ENCODE peak calls at places on chromosomes 4 and X, in seven cellular contexts. T is H9, Z is neuronal stem cell, L is IMR-90, F is mesendoderm, V is H1, R is trophoblast cell. C is an unnamed sample.
A peak's percentile ranks its signal among the peaks of the same experiment; 100 is the strongest.

GRCh38 chr4:182179105-182179504 is 64.1 kb upstream of the TENM3 start:
- DNase-seq in Z (peak; percentile 53), T (no peak), R (no peak), V (no peak), F (peak; percentile 67), L (peak; percentile 78), C (no peak)

GRCh38 chr4:126038492-126039236 is 723.9 kb downstream of the FAT4 start:
- DNase-seq in T (no peak), R (no peak), L (no peak), Z (no peak), F (no peak), V (no peak), C (peak; percentile 47)

GRCh38 chr4:56128231-56128630 is 179.5 kb downstream of the CEP135 start:
- DNase-seq in V (no peak), Z (no peak), F (no peak), L (peak; percentile 28), R (no peak), T (no peak), C (no peak)

GRCh38 chr4:186351672-186352194 is 85.7 kb downstream of the F11 start:
- DNase-seq in L (no peak), Z (no peak), T (no peak), F (no peak), V (no peak), R (no peak), C (no peak)

GRCh38 chrX:112868586-112868985 is 28.0 kb upstream of the AMOT start:
- DNase-seq in V (no peak), L (no peak), T (no peak), Z (no peak), F (no peak), R (no peak), C (peak; percentile 30)

GRCh38 chr4:177093964-177094363 is 215.7 kb upstream of the NEIL3 start:
- DNase-seq in R (no peak), V (no peak), Z (no peak), L (no peak), F (no peak), T (no peak), C (no peak)

GRCh38 chr4:158005021-158005420 is 167.8 kb downstream of the GASK1B start:
- DNase-seq in L (no peak), R (no peak), Z (no peak), F (no peak), V (no peak), T (no peak), C (no peak)

GRCh38 chr4:84499065-84499982 is at the start of gene NKX6-1:
- DNase-seq in R (peak; percentile 55), Z (peak; percentile 88), V (peak; percentile 93), T (peak; percentile 95), L (peak; percentile 53), F (peak; percentile 96), C (peak; percentile 56)

GRCh38 chr4:15811703-15812325 is 33.7 kb downstream of the CD38 start:
- DNase-seq in Z (no peak), F (peak; percentile 65), T (no peak), L (no peak), R (peak; percentile 41), V (no peak), C (no peak)

GRCh38 chr4:8708401-8709021 is 115.9 kb downstream of the CPZ start:
- DNase-seq in T (no peak), L (no peak), F (no peak), Z (no peak), R (no peak), V (peak; percentile 23), C (no peak)

GRCh38 chr4:10625130-10625529 is 59.4 kb downstream of the CLNK start:
- DNase-seq in Z (no peak), T (no peak), R (no peak), L (no peak), V (no peak), F (no peak), C (no peak)

GRCh38 chr4:119692001-119692400 is 63.4 kb upstream of the PDE5A start:
- DNase-seq in T (no peak), R (no peak), F (no peak), Z (no peak), V (no peak), L (peak; percentile 67), C (peak; percentile 36)

GRCh38 chr4:159600102-159600501 is 497.2 kb downstream of the RAPGEF2 start:
- DNase-seq in T (no peak), R (peak; percentile 5), Z (no peak), F (no peak), V (no peak), L (no peak), C (no peak)

GRCh38 chrX:109472939-109473713 is 8.8 kb downstream of the GUCY2F start:
- DNase-seq in L (peak; percentile 31), Z (no peak), F (peak; percentile 77), R (peak; percentile 3), V (peak; percentile 48), T (peak; percentile 83), C (no peak)

GRCh38 chrX:47283015-47283771 is 50.4 kb downstream of the USP11 start:
- DNase-seq in T (no peak), F (no peak), R (no peak), Z (no peak), L (peak; percentile 65), V (no peak), C (no peak)

GRCh38 chr4:76153356-76153755 is 5.2 kb upstream of the NUP54 start:
- DNase-seq in R (no peak), F (no peak), L (no peak), Z (no peak), T (no peak), V (no peak), C (no peak)

GRCh38 chrX:112819013-112819635 is 21.5 kb downstream of the AMOT start:
- DNase-seq in R (no peak), T (no peak), V (no peak), Z (no peak), F (no peak), L (peak; percentile 89), C (peak; percentile 80)

GRCh38 chr4:73869130-73870055 is at the start of gene CXCL1:
- DNase-seq in T (peak; percentile 48), V (peak; percentile 70), Z (peak; percentile 14), F (peak; percentile 44), R (no peak), L (no peak), C (peak; percentile 81)

GRCh38 chr4:164648151-164648848 is 105.6 kb upstream of the SMIM31 start:
- DNase-seq in L (no peak), Z (no peak), V (no peak), R (no peak), F (no peak), T (no peak), C (no peak)

GRCh38 chr4:13543648-13544555 is at the start of gene NKX3-2:
- DNase-seq in V (peak; percentile 78), F (no peak), R (no peak), Z (no peak), L (peak; percentile 20), T (no peak), C (peak; percentile 59)

GRCh38 chrX:82775426-82775825 is 732.7 kb upstream of the POU3F4 start:
- DNase-seq in F (no peak), T (no peak), V (no peak), Z (no peak), L (no peak), R (no peak), C (no peak)

GRCh38 chrX:14927391-14927790 is 54.2 kb downstream of the MOSPD2 start:
- DNase-seq in R (no peak), V (no peak), L (peak; percentile 58), F (no peak), T (no peak), Z (no peak), C (peak; percentile 66)

GRCh38 chrX:10636337-10636736 is 16.0 kb upstream of the MID1 start:
- DNase-seq in F (peak; percentile 71), T (peak; percentile 40), Z (no peak), L (peak; percentile 68), R (peak; percentile 19), V (no peak), C (peak; percentile 68)

GRCh38 chr4:13240066-13240465 is 244.1 kb downstream of the RAB28 start:
- DNase-seq in F (no peak), Z (no peak), V (no peak), T (no peak), R (no peak), L (no peak), C (peak; percentile 80)

GRCh38 chrX:132738951-132739350 is 219.5 kb downstream of the HS6ST2 start:
- DNase-seq in T (no peak), L (no peak), R (no peak), Z (no peak), V (no peak), F (no peak), C (peak; percentile 1)

GRCh38 chr4:786861-787300 is 39.0 kb downstream of the CPLX1 start:
- DNase-seq in T (no peak), Z (no peak), L (no peak), V (no peak), F (no peak), R (no peak), C (no peak)

GRCh38 chrX:106391284-106391852 is 220.4 kb upstream of the RADX start:
- DNase-seq in F (no peak), V (no peak), R (no peak), L (no peak), Z (no peak), T (no peak), C (no peak)

GRCh38 chr4:150543042-150543441 is 38.9 kb upstream of the MAB21L2 start:
- DNase-seq in L (no peak), V (no peak), F (no peak), Z (no peak), T (no peak), R (no peak), C (no peak)

GRCh38 chr4:173821851-173822250 is 291.8 kb upstream of the HAND2 start:
- DNase-seq in V (no peak), L (no peak), F (no peak), Z (no peak), T (no peak), R (no peak), C (no peak)

GRCh38 chr4:173821031-173821430 is 291.0 kb upstream of the HAND2 start:
- DNase-seq in R (no peak), Z (no peak), F (no peak), L (peak; percentile 23), T (no peak), V (no peak), C (peak; percentile 65)
- H2BK5ac ChIP-seq in R (no peak overlapping the region), Z (no peak overlapping the region), F (no peak overlapping the region), L (no peak overlapping the region), T (no peak overlapping the region), V (no peak overlapping the region), C (no peak overlapping the region)

GRCh38 chr4:183200453-183200852 is 101.4 kb downstream of the WWC2 start:
- DNase-seq in T (no peak), R (no peak), F (no peak), Z (no peak), L (peak; percentile 92), V (no peak), C (peak; percentile 56)
- H2BK120ac ChIP-seq in T (no peak overlapping the region), R (no peak overlapping the region), F (no peak overlapping the region), Z (no peak overlapping the region), L (peak overlapping the region; percentile 1), V (no peak overlapping the region), C (no peak overlapping the region)

DNA sequence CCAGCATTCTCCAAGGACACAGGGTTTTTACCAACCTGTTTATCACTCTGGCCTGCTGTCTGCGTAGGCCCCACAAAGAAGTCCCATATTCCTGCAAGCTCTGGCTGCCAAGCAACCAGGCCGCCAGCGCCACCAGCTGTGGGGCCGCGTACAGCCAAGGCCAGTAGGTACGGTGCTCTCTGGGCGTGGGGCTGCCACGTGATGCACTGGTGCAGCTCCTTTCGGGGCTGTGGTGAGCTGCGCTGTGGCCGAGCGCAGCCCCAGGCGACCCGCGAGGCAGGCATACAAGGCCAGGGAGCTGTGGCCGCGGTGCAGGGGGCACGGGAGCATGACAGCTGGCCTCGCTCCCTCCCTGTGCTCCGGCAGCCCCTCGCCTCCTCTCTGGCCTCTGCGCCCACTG is 22.2 kb downstream of the LUZP4 start:
- DNase-seq in T (peak; percentile 93), V (peak; percentile 65), R (no peak), Z (no peak), F (peak; percentile 87), L (no peak), C (peak; percentile 13)
- H2BK5ac ChIP-seq in T (no peak overlapping the region), V (no peak overlapping the region), R (no peak overlapping the region), Z (no peak overlapping the region), F (no peak overlapping the region), L (no peak overlapping the region), C (no peak overlapping the region)

GRCh38 chr4:1808396-1808795 is 15.3 kb downstream of the FGFR3 start:
- DNase-seq in Z (no peak), R (no peak), F (no peak), T (no peak), V (no peak), L (no peak), C (no peak)
- H2BK120ac ChIP-seq in Z (no peak overlapping the region), R (no peak overlapping the region), F (no peak overlapping the region), T (no peak overlapping the region), V (no peak overlapping the region), L (no peak overlapping the region), C (no peak overlapping the region)

C was measured in mesenchymal stem cell.